ENCODE peak calls at places on chromosomes 11 and 22, in five cellular contexts. Z is vagina, J is HCT116, E is lower leg skin, N is sigmoid colon. O is an unnamed sample.
A peak's percentile ranks its signal among the peaks of the same experiment; 100 is the strongest.

GRCh38 chr11:113313601-113314000 is 782 bp upstream of the TTC12 start:
- DNase-seq in N (no peak), J (no peak), E (no peak), Z (no peak), O (no peak)

GRCh38 chr11:134589155-134589554 is 177.1 kb upstream of the B3GAT1 start:
- DNase-seq in E (no peak), J (no peak), Z (peak; percentile 47), N (no peak), O (no peak)

GRCh38 chr22:19291218-19291579 is 320 bp downstream of the CLTCL1 start:
- DNase-seq in N (peak; percentile 73), J (no peak), E (peak; percentile 88), Z (no peak), O (peak; percentile 41)

GRCh38 chr11:68610452-68611116 is 73.8 kb upstream of the GAL start:
- DNase-seq in Z (no peak), E (no peak), N (no peak), J (no peak), O (no peak)

GRCh38 chr22:44256085-44256484 is 56.7 kb downstream of the SHISAL1 start:
- DNase-seq in N (peak; percentile 36), J (no peak), E (no peak), Z (peak; percentile 62), O (no peak)

GRCh38 chr11:20357150-20357549 is 6.4 kb upstream of the HTATIP2 start:
- DNase-seq in Z (no peak), E (no peak), N (no peak), J (no peak), O (no peak)

GRCh38 chr22:23216331-23217170 is 36.2 kb downstream of the BCR start:
- DNase-seq in J (no peak), N (no peak), E (no peak), Z (no peak), O (no peak)

GRCh38 chr11:131421066-131421855 is 50.8 kb downstream of the NTM start:
- DNase-seq in E (no peak), Z (no peak), N (no peak), J (no peak), O (no peak)

GRCh38 chr11:115144014-115144413 is 360.2 kb downstream of the CADM1 start:
- DNase-seq in N (no peak), J (no peak), Z (no peak), E (no peak), O (no peak)

GRCh38 chr11:84089072-84090057 is 803.2 kb upstream of the CCDC90B start:
- DNase-seq in Z (no peak), J (no peak), N (no peak), E (no peak), O (peak; percentile 49)

GRCh38 chr11:16792426-16792825 is 54.0 kb downstream of the C11orf58 start:
- DNase-seq in Z (no peak), N (no peak), E (no peak), J (no peak), O (no peak)

GRCh38 chr11:4539603-4540219 is 5.3 kb upstream of the OR52M1 start:
- DNase-seq in Z (no peak), J (no peak), E (peak; percentile 88), N (no peak), O (peak; percentile 62)

GRCh38 chr11:61092280-61092766 is 10.0 kb upstream of the CD5 start:
- DNase-seq in J (no peak), E (no peak), Z (no peak), N (no peak), O (no peak)

GRCh38 chr22:35661377-35661937 is 13.2 kb downstream of the APOL6 start:
- DNase-seq in E (no peak), Z (no peak), J (no peak), N (no peak), O (no peak)

GRCh38 chr22:27487600-27488450 is 313.7 kb downstream of the MN1 start:
- DNase-seq in N (no peak), J (no peak), Z (no peak), E (no peak), O (no peak)

GRCh38 chr22:20244744-20245576 is 23.2 kb downstream of the RTN4R start:
- DNase-seq in Z (no peak), E (no peak), N (no peak), J (no peak), O (no peak)

GRCh38 chr11:1839924-1840779 is 1.4 kb downstream of the TNNI2 start:
- DNase-seq in J (no peak), Z (no peak), E (no peak), N (no peak), O (no peak)

GRCh38 chr11:44878696-44879095 is 72.0 kb downstream of the TP53I11 start:
- DNase-seq in E (no peak), J (no peak), N (no peak), Z (no peak), O (no peak)

GRCh38 chr11:67639438-67639859 is at the start of gene TBX10:
- DNase-seq in E (no peak), Z (no peak), J (no peak), N (peak; percentile 43), O (no peak)

GRCh38 chr11:119800619-119801018 is 71.6 kb upstream of the NECTIN1 start:
- DNase-seq in N (peak; percentile 20), J (no peak), Z (no peak), E (no peak), O (no peak)

GRCh38 chr11:61691378-61692156 is 11.4 kb downstream of the DAGLA start:
- DNase-seq in E (no peak), N (no peak), Z (no peak), J (no peak), O (peak; percentile 68)

GRCh38 chr11:1570896-1571759 is 943 bp downstream of the DUSP8 start:
- DNase-seq in N (peak; percentile 75), J (no peak), Z (peak; percentile 72), E (no peak), O (peak; percentile 25)

GRCh38 chr22:19802881-19803735 is 42.5 kb downstream of the TBX1 start:
- DNase-seq in J (no peak), Z (no peak), E (no peak), N (no peak), O (no peak)

GRCh38 chr22:30906411-30906810 is 62.2 kb downstream of the MORC2 start:
- DNase-seq in Z (no peak), J (no peak), E (no peak), N (peak; percentile 56), O (no peak)

GRCh38 chr22:19759994-19760651 is 455 bp upstream of the TBX1 start:
- DNase-seq in N (no peak), J (no peak), Z (no peak), E (no peak), O (no peak)

GRCh38 chr11:35016939-35017338 is 100.5 kb downstream of the PDHX start:
- DNase-seq in E (no peak), N (no peak), J (no peak), Z (no peak), O (no peak)

GRCh38 chr11:78313181-78313788 is 104.3 kb downstream of the GAB2 start:
- DNase-seq in N (no peak), Z (no peak), J (peak; percentile 10), E (no peak), O (no peak)
- H3K4me3 ChIP-seq in N (no peak overlapping the region), Z (no peak overlapping the region), J (no peak overlapping the region), E (no peak overlapping the region), O (no peak overlapping the region)

DNA sequence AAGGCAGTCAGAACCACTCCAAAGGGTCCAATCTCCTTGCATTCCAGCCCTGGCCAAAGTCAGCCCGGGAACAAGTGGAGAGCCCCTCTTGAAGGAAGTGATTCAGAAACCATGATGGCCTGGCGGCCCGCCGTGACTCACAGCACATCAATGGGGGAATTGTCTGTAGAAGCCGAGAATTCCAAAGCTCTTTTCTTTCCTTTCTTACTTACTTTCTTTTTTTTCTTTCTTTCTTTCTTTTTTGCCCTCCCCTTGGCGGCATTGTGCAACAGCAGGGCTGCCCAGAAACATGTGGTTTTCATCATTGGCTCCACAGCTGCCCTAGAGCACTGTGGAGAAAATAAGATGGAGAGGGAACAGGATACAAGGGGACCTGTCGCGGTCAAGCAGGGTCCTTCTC is 140.2 kb upstream of the TIMP3 start:
- DNase-seq in E (peak; percentile 91), J (no peak), N (peak; percentile 87), Z (no peak), O (peak; percentile 27)
- TF ChIP-seq POLR2A in E (no peak), J (no peak), N (no peak), Z (no peak), O (no peak)

DNA sequence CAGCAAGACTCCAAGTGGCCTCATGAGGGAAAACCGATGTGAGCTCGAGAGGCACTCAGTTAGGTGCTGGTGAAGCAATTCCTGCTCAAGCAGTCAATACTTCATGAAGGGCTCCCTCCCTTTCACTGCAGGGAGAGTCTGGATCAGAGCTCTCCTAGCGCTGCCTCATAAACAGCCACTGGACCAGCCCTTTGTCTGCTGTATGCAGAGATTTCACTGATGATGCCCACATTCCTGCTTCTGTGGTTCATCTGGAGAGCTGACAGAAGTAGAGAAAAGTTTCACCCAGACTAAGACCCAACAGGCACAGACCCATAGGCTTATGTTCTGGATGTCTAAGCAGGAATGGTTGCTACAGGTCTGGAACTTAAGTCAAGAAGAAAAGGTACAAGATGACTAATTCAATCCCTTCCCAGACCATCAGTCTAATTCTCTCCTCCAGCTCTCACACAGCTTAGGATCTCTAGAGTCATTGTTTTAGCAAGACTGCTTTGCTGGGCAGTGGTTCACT is 4.0 kb downstream of the UCP2 start:
- DNase-seq in J (no peak), Z (no peak), E (no peak), N (no peak), O (no peak)
- H3K4me3 ChIP-seq in J (no peak overlapping the region), Z (no peak overlapping the region), E (no peak overlapping the region), N (no peak overlapping the region), O (no peak overlapping the region)

GRCh38 chr11:77473001-77473800 is 693 bp downstream of the PAK1 start:
- DNase-seq in J (no peak), N (peak; percentile 72), E (peak; percentile 89), Z (no peak), O (peak; percentile 71)
- TF ChIP-seq POLR2A in J (no peak), N (no peak), E (no peak), Z (no peak), O (no peak)

DNA sequence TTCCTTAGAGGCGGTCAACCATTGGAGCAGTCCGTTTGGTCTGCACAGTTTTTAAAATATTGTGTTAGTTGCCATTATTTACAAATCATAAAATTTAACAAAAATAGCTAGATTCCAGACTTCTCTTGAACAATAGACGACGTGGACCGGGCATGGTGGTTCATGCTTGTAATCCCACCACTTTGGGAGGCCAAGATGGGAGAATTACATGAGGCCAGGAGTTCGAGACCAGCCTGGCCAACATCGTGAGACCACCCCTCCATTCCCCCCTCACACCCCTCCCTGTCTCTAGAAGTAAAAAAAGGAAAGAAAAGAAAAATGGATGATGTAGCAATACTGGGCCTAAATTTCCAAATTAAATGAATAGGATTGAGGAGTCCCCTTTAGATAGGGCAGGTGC is 965 bp downstream of the SLC37A2 start:
- DNase-seq in J (no peak), Z (no peak), N (no peak), E (peak; percentile 64), O (no peak)
- H3K4me3 ChIP-seq in J (no peak overlapping the region), Z (peak overlapping the region; percentile 44), N (no peak overlapping the region), E (no peak overlapping the region), O (no peak overlapping the region)